ENCODE peak calls at places on chromosomes 6 and 20, in eight cellular contexts. K is PC-3; G is RCC 7860; U is anterior cingulate cortex; X is CD8-positive, alpha-beta T cell; D is ovary; S is GM23248; Q is activated naive CD8-positive, alpha-beta T cell treated with anti-CD3 and anti-CD28 coated beads, Interleukin-2, amount 10 ng/mL, durations not matched to agents 7 days and 5 days. W is an unnamed sample.

GRCh38 chr20:45329497-45330319 is 18.5 kb downstream of the SDC4 start:
- DNase-seq in S (no peak), K (no peak), G (no peak), Q (no peak), U (no peak), X (no peak), D (no peak), W (no peak)

GRCh38 chr6:152124432-152125074 is 317.1 kb downstream of the ESR1 start:
- DNase-seq in D (no peak), S (peak; percentile 75), X (no peak), G (peak; percentile 28), U (no peak), K (peak; percentile 78), Q (no peak), W (peak; percentile 74)

GRCh38 chr20:58352454-58352853 is 36.6 kb upstream of the VAPB start:
- DNase-seq in S (no peak), D (no peak), K (no peak), U (no peak), Q (no peak), X (no peak), G (no peak), W (no peak)

GRCh38 chr6:52162940-52163908 is 23.0 kb upstream of the IL17A start:
- DNase-seq in S (peak; percentile 40), Q (no peak), D (no peak), G (peak; percentile 44), U (no peak), K (peak; percentile 75), X (no peak), W (peak; percentile 64)

GRCh38 chr6:134080171-134080795 is 27.9 kb upstream of the SLC2A12 start:
- DNase-seq in K (peak; percentile 15), U (no peak), Q (no peak), G (peak; percentile 9), S (no peak), D (no peak), X (no peak), W (peak; percentile 70)

GRCh38 chr6:41693866-41694265 is 41.5 kb downstream of the TFEB start:
- DNase-seq in Q (no peak), X (no peak), D (no peak), U (peak; percentile 81), S (no peak), K (no peak), G (no peak), W (no peak)

GRCh38 chr6:89708316-89708715 is 69.8 kb upstream of the LYRM2 start:
- DNase-seq in D (no peak), K (no peak), U (no peak), X (no peak), G (no peak), S (no peak), Q (no peak), W (no peak)

GRCh38 chr6:18753071-18753470 is 365.9 kb downstream of the RNF144B start:
- DNase-seq in Q (no peak), U (no peak), D (no peak), S (no peak), X (no peak), K (no peak), G (no peak), W (no peak)

GRCh38 chr6:142833054-142833453 is 111.9 kb downstream of the HIVEP2 start:
- DNase-seq in X (no peak), Q (no peak), K (peak; percentile 93), G (peak; percentile 95), S (peak; percentile 95), U (no peak), D (no peak), W (peak; percentile 98)

GRCh38 chr6:154308986-154309385 is 47.6 kb downstream of the IPCEF1 start:
- DNase-seq in S (no peak), D (no peak), Q (no peak), X (no peak), U (no peak), K (no peak), G (no peak), W (no peak)

GRCh38 chr20:32452776-32453466 is 94.8 kb downstream of the ASXL1 start:
- DNase-seq in Q (no peak), X (no peak), G (no peak), U (no peak), S (no peak), D (peak; percentile 20), K (no peak), W (no peak)

GRCh38 chr20:34647737-34648136 is 29.2 kb downstream of the PIGU start:
- DNase-seq in X (no peak), G (no peak), K (no peak), Q (no peak), U (no peak), D (no peak), S (no peak), W (no peak)

GRCh38 chr20:59850018-59850641 is 83.3 kb downstream of the SYCP2 start:
- DNase-seq in X (no peak), D (no peak), Q (no peak), G (peak; percentile 35), K (peak; percentile 78), U (no peak), S (peak; percentile 46), W (peak; percentile 53)

GRCh38 chr20:12829121-12829520 is 179.7 kb upstream of the SPTLC3 start:
- DNase-seq in X (no peak), G (no peak), D (no peak), K (no peak), S (no peak), U (no peak), Q (no peak), W (no peak)

GRCh38 chr20:62161347-62161746 is 17.8 kb downstream of the SS18L1 start:
- DNase-seq in D (no peak), S (peak; percentile 74), G (peak; percentile 66), Q (no peak), X (no peak), U (no peak), K (no peak), W (peak; percentile 82)

GRCh38 chr6:56156643-56157042 is 90.7 kb downstream of the COL21A1 start:
- DNase-seq in X (no peak), Q (no peak), S (no peak), D (no peak), U (no peak), K (peak; percentile 73), G (no peak), W (peak; percentile 51)

GRCh38 chr6:49668083-49668511 is 31.5 kb upstream of the RHAG start:
- DNase-seq in S (no peak), D (no peak), X (no peak), Q (no peak), G (no peak), U (no peak), K (peak; percentile 92), W (peak; percentile 4)

GRCh38 chr6:132527791-132528190 is 10.3 kb upstream of the TAAR9 start:
- DNase-seq in G (peak; percentile 29), D (no peak), U (no peak), S (peak; percentile 50), K (peak; percentile 91), X (no peak), Q (no peak), W (peak; percentile 48)

GRCh38 chr6:128252293-128253176 is 267.9 kb downstream of the PTPRK start:
- DNase-seq in X (no peak), S (no peak), D (no peak), G (no peak), Q (peak; percentile 31), U (no peak), K (no peak), W (no peak)

GRCh38 chr20:25005661-25006060 is 13.1 kb upstream of the APMAP start:
- DNase-seq in Q (no peak), U (no peak), G (no peak), D (no peak), S (no peak), X (no peak), K (no peak), W (no peak)

GRCh38 chr6:125512621-125513020 is 210.9 kb upstream of the HDDC2 start:
- DNase-seq in Q (no peak), X (no peak), S (peak; percentile 14), U (no peak), K (peak; percentile 5), D (no peak), G (no peak), W (peak; percentile 41)

GRCh38 chr6:146894624-146895023 is 295.9 kb downstream of the ADGB start:
- DNase-seq in S (no peak), U (no peak), X (no peak), D (no peak), G (no peak), Q (no peak), K (no peak), W (no peak)

GRCh38 chr20:53671370-53671769 is 77.7 kb upstream of the ZNF217 start:
- DNase-seq in Q (no peak), D (no peak), G (no peak), S (no peak), X (no peak), U (no peak), K (no peak), W (no peak)

GRCh38 chr20:38870733-38871559 is 55.3 kb upstream of the FAM83D start:
- DNase-seq in K (peak; percentile 89), G (peak; percentile 48), U (no peak), Q (no peak), S (peak; percentile 53), D (no peak), X (no peak), W (peak; percentile 87)

W was measured in bronchial epithelial cell.